ENCODE peak calls at places on chromosomes 7 and 10, in four cellular contexts. One of them, this sample, is unnamed.

GRCh38 chr7:117127585-117128168 is 174.4 kb downstream of the ST7 start:
- DNase-seq in NCI-H82: peak
- DNase-seq in effector memory CD4-positive, alpha-beta T cell: no peak
- DNase-seq in PC-3: peak
- DNase-seq in this sample: peak

GRCh38 chr10:129472696-129473555 is 5.9 kb downstream of the MGMT start:
- DNase-seq in NCI-H82: no peak
- DNase-seq in effector memory CD4-positive, alpha-beta T cell: no peak
- DNase-seq in PC-3: no peak
- DNase-seq in this sample: no peak

GRCh38 chr10:30493609-30494530 is 59.9 kb downstream of the MAP3K8 start:
- DNase-seq in NCI-H82: no peak
- DNase-seq in effector memory CD4-positive, alpha-beta T cell: no peak
- DNase-seq in PC-3: peak
- DNase-seq in this sample: peak

GRCh38 chr10:25493122-25493893 is 318.5 kb downstream of the GPR158 start:
- DNase-seq in NCI-H82: no peak
- DNase-seq in effector memory CD4-positive, alpha-beta T cell: no peak
- DNase-seq in PC-3: peak
- DNase-seq in this sample: no peak

GRCh38 chr7:41835977-41836530 is 133.2 kb upstream of the INHBA start:
- DNase-seq in NCI-H82: no peak
- DNase-seq in effector memory CD4-positive, alpha-beta T cell: no peak
- DNase-seq in PC-3: no peak
- DNase-seq in this sample: no peak

GRCh38 chr10:129397198-129397974 is 69.7 kb upstream of the MGMT start:
- DNase-seq in NCI-H82: no peak
- DNase-seq in effector memory CD4-positive, alpha-beta T cell: no peak
- DNase-seq in PC-3: no peak
- DNase-seq in this sample: no peak

GRCh38 chr10:3702569-3702968 is 82.4 kb downstream of the KLF6 start:
- DNase-seq in NCI-H82: no peak
- DNase-seq in effector memory CD4-positive, alpha-beta T cell: no peak
- DNase-seq in PC-3: no peak
- DNase-seq in this sample: no peak

GRCh38 chr10:72954596-72955569 is at the start of gene PLA2G12B:
- DNase-seq in NCI-H82: peak
- DNase-seq in effector memory CD4-positive, alpha-beta T cell: no peak
- DNase-seq in PC-3: no peak
- DNase-seq in this sample: no peak

GRCh38 chr7:143948733-143949132 is 5.9 kb upstream of the OR2F1 start:
- DNase-seq in NCI-H82: no peak
- DNase-seq in effector memory CD4-positive, alpha-beta T cell: no peak
- DNase-seq in PC-3: no peak
- DNase-seq in this sample: no peak

GRCh38 chr10:126646101-126646500 is 24.4 kb downstream of the C10orf90 start:
- DNase-seq in NCI-H82: no peak
- DNase-seq in effector memory CD4-positive, alpha-beta T cell: no peak
- DNase-seq in PC-3: peak
- DNase-seq in this sample: peak

GRCh38 chr10:33039167-33039566 is 81.1 kb upstream of the ITGB1 start:
- DNase-seq in NCI-H82: no peak
- DNase-seq in effector memory CD4-positive, alpha-beta T cell: no peak
- DNase-seq in PC-3: no peak
- DNase-seq in this sample: no peak

GRCh38 chr7:31744294-31744874 is 57.4 kb downstream of the PPP1R17 start:
- DNase-seq in NCI-H82: peak
- DNase-seq in effector memory CD4-positive, alpha-beta T cell: no peak
- DNase-seq in PC-3: peak
- DNase-seq in this sample: peak

GRCh38 chr7:102258749-102259107 is 27.9 kb upstream of the SH2B2 start:
- DNase-seq in NCI-H82: peak
- DNase-seq in effector memory CD4-positive, alpha-beta T cell: no peak
- DNase-seq in PC-3: no peak
- DNase-seq in this sample: peak

GRCh38 chr10:113084031-113084430 is 134.0 kb downstream of the TCF7L2 start:
- DNase-seq in NCI-H82: no peak
- DNase-seq in effector memory CD4-positive, alpha-beta T cell: no peak
- DNase-seq in PC-3: no peak
- DNase-seq in this sample: peak

GRCh38 chr10:34116220-34116623 is 698.9 kb downstream of the PARD3 start:
- DNase-seq in NCI-H82: no peak
- DNase-seq in effector memory CD4-positive, alpha-beta T cell: no peak
- DNase-seq in PC-3: no peak
- DNase-seq in this sample: no peak

GRCh38 chr7:103113164-103113563 is 35.7 kb downstream of the NAPEPLD start:
- DNase-seq in NCI-H82: no peak
- DNase-seq in effector memory CD4-positive, alpha-beta T cell: no peak
- DNase-seq in PC-3: peak
- DNase-seq in this sample: peak

GRCh38 chr7:112994666-112995065 is 92.0 kb downstream of the GPR85 start:
- DNase-seq in NCI-H82: no peak
- DNase-seq in effector memory CD4-positive, alpha-beta T cell: no peak
- DNase-seq in PC-3: no peak
- DNase-seq in this sample: peak

GRCh38 chr7:1516586-1517251 is 12.5 kb upstream of the INTS1 start:
- DNase-seq in NCI-H82: no peak
- DNase-seq in effector memory CD4-positive, alpha-beta T cell: no peak
- DNase-seq in PC-3: peak
- DNase-seq in this sample: no peak